ENCODE peak calls at places on chromosomes 1 and 21, in four cellular contexts. D, T, M and I are unnamed samples.

GRCh38 chr1:157495285-157495684 is 57.0 kb downstream of the FCRL5 start:
- DNase-seq in D (no peak), T (no peak), M (no peak), I (no peak)

GRCh38 chr21:44485254-44485793 is 30.0 kb downstream of the LRRC3 start:
- DNase-seq in D (peak), T (no peak), M (no peak), I (peak)

GRCh38 chr1:25796807-25797458 is 3.1 kb upstream of the SELENON start:
- DNase-seq in D (peak), T (no peak), M (peak), I (peak)

GRCh38 chr1:228393268-228393699 is 13.4 kb downstream of the TRIM11 start:
- DNase-seq in D (no peak), T (no peak), M (peak), I (peak)

GRCh38 chr1:85607126-85607912 is 26.8 kb downstream of the CCN1 start:
- DNase-seq in D (no peak), T (no peak), M (peak), I (peak)

GRCh38 chr1:183517401-183517800 is 45.1 kb downstream of the SMG7 start:
- DNase-seq in D (no peak), T (no peak), M (no peak), I (no peak)

GRCh38 chr21:38984568-38984967 is 178.8 kb downstream of the ETS2 start:
- DNase-seq in D (no peak), T (no peak), M (no peak), I (no peak)

GRCh38 chr21:40678681-40679284 is 168.2 kb downstream of the DSCAM start:
- DNase-seq in D (no peak), T (no peak), M (no peak), I (no peak)

GRCh38 chr1:47178665-47179022 is 11.2 kb downstream of the PDZK1IP1 start:
- DNase-seq in D (no peak), T (no peak), M (no peak), I (no peak)

GRCh38 chr1:177687544-177687943 is 282.3 kb downstream of the SEC16B start:
- DNase-seq in D (no peak), T (no peak), M (no peak), I (no peak)

GRCh38 chr1:64934115-64934880 is 32.1 kb downstream of the JAK1 start:
- DNase-seq in D (no peak), T (no peak), M (peak), I (peak)

GRCh38 chr21:27534211-27534610 is 567.3 kb upstream of the ADAMTS5 start:
- DNase-seq in D (no peak), T (no peak), M (no peak), I (no peak)

GRCh38 chr1:226438007-226438406 is 30.1 kb upstream of the PARP1 start:
- DNase-seq in D (peak), T (no peak), M (peak), I (peak)

GRCh38 chr1:998905-999796 is 746 bp downstream of the HES4 start:
- DNase-seq in D (peak), T (no peak), M (no peak), I (no peak)

GRCh38 chr1:186722711-186723309 is 42.6 kb upstream of the PTGS2 start:
- DNase-seq in D (peak), T (no peak), M (peak), I (peak)

GRCh38 chr1:101158424-101158823 is 78.4 kb upstream of the S1PR1 start:
- DNase-seq in D (no peak), T (no peak), M (no peak), I (no peak)

GRCh38 chr1:240946926-240947325 is 335.0 kb upstream of the GREM2 start:
- DNase-seq in D (peak), T (no peak), M (peak), I (peak)

GRCh38 chr1:51482881-51483280 is 36.2 kb downstream of the EPS15 start:
- DNase-seq in D (no peak), T (no peak), M (no peak), I (no peak)

GRCh38 chr1:152049291-152050073 is 12.7 kb upstream of the S100A11 start:
- DNase-seq in D (no peak), T (no peak), M (no peak), I (no peak)

GRCh38 chr1:200035397-200035955 is 8.0 kb downstream of the NR5A2 start:
- DNase-seq in D (no peak), T (no peak), M (no peak), I (no peak)
- TF ChIP-seq EZH2 in D (peak), T (no peak), M (no peak), I (peak)

GRCh38 chr1:92484472-92485373 is 2.0 kb downstream of the GFI1 start:
- DNase-seq in D (peak), T (no peak), M (no peak), I (peak)
- TF ChIP-seq MYC in D (no peak), T (no peak), M (peak), I (no peak)

DNA sequence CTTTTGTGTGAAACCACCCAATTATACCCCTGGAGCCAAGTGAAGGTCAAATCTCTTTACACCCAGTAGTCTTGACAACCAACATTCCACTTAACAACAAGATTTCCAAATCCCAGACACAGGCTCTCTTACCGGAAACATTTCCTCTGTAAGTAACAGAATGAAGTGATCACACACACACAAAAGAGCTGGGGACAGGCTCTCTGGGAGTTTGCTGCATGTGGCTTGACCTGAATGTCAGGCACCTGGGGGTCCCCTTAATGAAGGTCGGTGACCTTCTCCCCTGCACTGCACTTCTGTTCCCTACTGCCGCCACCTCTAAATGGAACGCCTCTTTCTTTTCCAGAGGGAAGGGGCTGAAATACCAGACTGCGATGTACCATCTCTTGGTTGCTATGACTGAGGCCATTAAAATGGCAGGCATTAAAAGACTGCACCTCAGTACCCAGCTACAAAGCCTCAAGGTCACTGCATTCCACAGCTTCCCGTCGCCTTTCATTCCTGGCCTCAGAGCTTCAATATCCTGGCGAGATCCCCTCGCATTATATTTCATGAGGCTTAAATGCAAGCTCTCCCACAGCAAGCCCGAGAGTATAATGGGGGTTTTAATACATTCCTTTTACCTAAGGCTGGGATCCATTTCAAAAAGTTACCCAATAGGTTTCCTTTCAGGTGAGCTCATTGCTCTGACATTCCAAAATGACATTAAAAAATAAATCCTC is 90.8 kb upstream of the DIRAS3 start:
- DNase-seq in D (no peak), T (no peak), M (no peak), I (no peak)
- TF ChIP-seq POLR2A in D (no peak), T (no peak), M (no peak), I (no peak)

GRCh38 chr21:34936874-34937563 is 112.1 kb downstream of the RUNX1 start:
- DNase-seq in D (no peak), T (no peak), M (peak), I (peak)
- TF ChIP-seq EZH2 in D (no peak), T (no peak), M (no peak), I (no peak)

GRCh38 chr1:160062134-160062533 is 7.8 kb downstream of the KCNJ10 start:
- DNase-seq in D (no peak), T (no peak), M (no peak), I (no peak)
- TF ChIP-seq MYC in D (no peak), T (no peak), M (no peak), I (no peak)

DNA sequence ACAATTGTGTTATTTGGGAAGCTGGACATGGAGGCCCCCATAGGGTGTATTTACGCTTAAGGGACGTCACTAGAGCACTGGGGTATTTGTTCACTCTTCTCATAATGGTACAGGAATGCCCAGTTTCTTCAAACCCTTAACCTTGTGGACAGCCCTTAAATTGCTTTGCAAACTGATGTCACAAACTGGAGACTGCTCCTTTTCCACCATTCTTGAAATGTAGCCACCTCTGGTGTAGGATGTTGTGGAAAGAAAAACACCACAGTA is 993 bp downstream of the UBAP2L start:
- DNase-seq in D (no peak), T (no peak), M (peak), I (peak)
- TF ChIP-seq POLR2A in D (no peak), T (no peak), M (no peak), I (no peak)

GRCh38 chr1:211326528-211327340 is at the start of gene TRAF5:
- DNase-seq in D (peak), T (no peak), M (no peak), I (peak)
- TF ChIP-seq EZH2 in D (no peak), T (no peak), M (no peak), I (no peak)

GRCh38 chr1:78114034-78114956 is 68.5 kb downstream of the GIPC2 start:
- DNase-seq in D (peak), T (peak), M (peak), I (peak)

GRCh38 chr1:78113156-78113916 is 67.6 kb downstream of the GIPC2 start:
- DNase-seq in D (no peak), T (no peak), M (no peak), I (no peak)
- TF ChIP-seq MYC in D (no peak), T (no peak), M (no peak), I (no peak)

DNA sequence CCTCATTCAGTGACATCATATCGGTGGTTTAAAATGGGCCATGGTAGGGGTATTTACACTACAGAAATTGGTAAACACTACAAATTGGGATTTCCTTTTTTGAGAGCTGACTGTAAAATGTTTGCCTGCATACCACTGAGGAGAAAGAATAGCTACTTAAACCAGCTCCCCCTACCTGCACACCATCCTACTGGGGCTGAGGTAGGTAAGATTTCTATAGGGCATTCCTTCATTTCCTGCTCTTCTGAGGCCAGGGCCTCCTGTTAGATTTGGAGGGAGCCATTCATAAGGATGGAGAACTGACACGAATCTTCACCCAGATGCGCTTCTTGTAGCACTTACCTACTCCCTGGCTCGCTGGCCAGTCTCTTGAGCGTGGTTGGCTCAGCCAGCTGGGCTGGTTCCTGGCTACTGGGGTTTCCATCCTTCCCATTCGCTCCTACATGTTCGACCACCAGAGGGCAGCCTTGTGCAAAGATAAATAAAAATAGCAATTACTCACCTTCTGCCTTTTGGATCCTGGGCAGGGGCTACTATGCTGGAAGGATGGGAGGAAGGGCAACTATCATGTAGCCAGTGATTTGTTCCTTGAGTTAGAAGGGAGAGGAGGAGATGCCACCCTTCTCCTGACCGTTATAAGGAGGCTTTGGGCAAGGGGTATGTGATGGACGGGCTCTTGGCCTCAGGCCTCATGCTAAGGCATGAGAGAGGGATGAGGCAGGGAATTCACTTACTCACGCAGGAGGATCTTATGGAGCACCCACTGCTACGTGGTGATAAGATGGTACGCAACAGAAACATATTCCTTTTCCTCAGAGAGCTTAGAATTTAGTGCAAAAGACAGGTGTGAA is 10.7 kb downstream of the OPTC start:
- DNase-seq in D (peak), T (peak), M (peak), I (peak)
- TF ChIP-seq POLR2A in D (no peak), T (no peak), M (no peak), I (no peak)